ENCODE peak calls at places on chromosomes 3 and 15, in seven cellular contexts. U is AG04450; L is foreskin fibroblast; K is stimulated activated CD4-positive, alpha-beta T cell treated with anti-CD3 and anti-CD28 coated beads, Interleukin-1b, Interleukin-23, amount 100 ng/mL, for 4 hours; W is GM12892; F is neuronal stem cell; I is COR-L47. O is an unnamed sample.
A peak's percentile ranks its signal among the peaks of the same experiment; 100 is the strongest.

GRCh38 chr15:58357529-58358476 is 74.0 kb upstream of the LIPC start:
- DNase-seq in I (no peak), U (no peak), K (no peak), W (no peak), L (no peak), F (no peak), O (no peak)

GRCh38 chr3:10354373-10355015 is 33.6 kb upstream of the SEC13 start:
- DNase-seq in W (no peak), U (no peak), I (no peak), K (no peak), F (no peak), L (no peak), O (no peak)

GRCh38 chr3:38574411-38575278 is 74.8 kb downstream of the SCN5A start:
- DNase-seq in F (no peak), U (no peak), I (no peak), L (peak; percentile 3), K (no peak), W (no peak), O (no peak)

GRCh38 chr3:197104738-197105137 is 75.1 kb upstream of the MELTF start:
- DNase-seq in K (no peak), I (no peak), W (no peak), U (no peak), L (no peak), F (no peak), O (no peak)

GRCh38 chr3:99972380-99973104 is 141.8 kb downstream of the FILIP1L start:
- DNase-seq in U (no peak), W (no peak), I (no peak), L (no peak), K (no peak), F (no peak), O (no peak)

GRCh38 chr3:115659861-115660260 is 36.6 kb downstream of the GAP43 start:
- DNase-seq in K (no peak), I (no peak), W (no peak), U (peak; percentile 13), L (no peak), F (no peak), O (no peak)

GRCh38 chr3:71231680-71232079 is 351.8 kb downstream of the FOXP1 start:
- DNase-seq in F (no peak), I (no peak), L (no peak), U (no peak), W (no peak), K (no peak), O (no peak)

GRCh38 chr15:69390575-69390974 is 23.6 kb upstream of the KIF23 start:
- DNase-seq in U (no peak), K (no peak), F (no peak), I (no peak), W (no peak), L (peak; percentile 70), O (peak; percentile 86)

GRCh38 chr3:66904816-66905543 is 93.1 kb upstream of the KBTBD8 start:
- DNase-seq in K (no peak), L (peak; percentile 6), W (no peak), F (no peak), U (no peak), I (no peak), O (no peak)

GRCh38 chr3:7964899-7965298 is 536.7 kb upstream of the LMCD1 start:
- DNase-seq in F (no peak), I (no peak), U (no peak), L (no peak), K (no peak), W (no peak), O (no peak)

GRCh38 chr15:73168487-73168886 is 116.2 kb downstream of the NEO1 start:
- DNase-seq in F (no peak), I (no peak), U (no peak), K (no peak), L (no peak), W (no peak), O (no peak)

GRCh38 chr3:190673157-190673556 is 159.3 kb downstream of the IL1RAP start:
- DNase-seq in F (no peak), W (no peak), L (no peak), I (no peak), K (no peak), U (no peak), O (no peak)

GRCh38 chr15:79290642-79291275 is 8.2 kb downstream of the ANKRD34C start:
- DNase-seq in U (no peak), K (no peak), L (no peak), F (no peak), I (no peak), W (no peak), O (no peak)

GRCh38 chr3:120306519-120307455 is 21.8 kb upstream of the GPR156 start:
- DNase-seq in F (no peak), L (no peak), K (no peak), W (no peak), I (no peak), U (no peak), O (no peak)

O was measured in renal cortical epithelial cell.